ENCODE peak calls at places on chromosome 18, in four cellular contexts. W is endodermal cell; B is lower lobe of right lung; Y is CD4-positive, CD25-positive, alpha-beta regulatory T cell. X is an unnamed sample.

GRCh38 chr18:3793545-3793944 is 343.6 kb downstream of the TGIF1 start:
- DNase-seq in W (no peak), B (no peak), Y (no peak), X (no peak)

GRCh38 chr18:3649559-3650426 is 199.8 kb downstream of the TGIF1 start:
- DNase-seq in W (peak; percentile 35), B (no peak), Y (no peak), X (no peak)

GRCh38 chr18:54762386-54762785 is 65.9 kb upstream of the RAB27B start:
- DNase-seq in W (no peak), B (no peak), Y (no peak), X (no peak)

GRCh38 chr18:28123401-28124030 is 53.4 kb downstream of the CDH2 start:
- DNase-seq in W (no peak), B (no peak), Y (no peak), X (no peak)

GRCh38 chr18:55338955-55339662 is 248.9 kb downstream of the TCF4 start:
- DNase-seq in W (no peak), B (no peak), Y (no peak), X (no peak)

GRCh38 chr18:27110319-27110718 is 74.8 kb downstream of the CHST9 start:
- DNase-seq in W (no peak), B (no peak), Y (no peak), X (no peak)

GRCh38 chr18:2417861-2418610 is 153.3 kb downstream of the METTL4 start:
- DNase-seq in W (no peak), B (no peak), Y (no peak), X (no peak)

GRCh38 chr18:3455938-3456685 is 6.1 kb downstream of the TGIF1 start:
- DNase-seq in W (no peak), B (no peak), Y (no peak), X (no peak)

GRCh38 chr18:50051288-50051687 is 143.7 kb downstream of the MYO5B start:
- DNase-seq in W (peak; percentile 65), B (no peak), Y (no peak), X (no peak)

GRCh38 chr18:55003695-55004094 is 44.4 kb upstream of the CCDC68 start:
- DNase-seq in W (no peak), B (no peak), Y (no peak), X (no peak)

GRCh38 chr18:74981476-74981875 is 227.5 kb downstream of the PTGR3 start:
- DNase-seq in W (no peak), B (no peak), Y (no peak), X (no peak)

GRCh38 chr18:79934311-79935097 is 16.9 kb downstream of the SLC66A2 start:
- DNase-seq in W (peak; percentile 58), B (peak; percentile 48), Y (no peak), X (peak; percentile 49)

GRCh38 chr18:24560511-24560981 is 100.1 kb downstream of the HRH4 start:
- DNase-seq in W (peak; percentile 80), B (no peak), Y (no peak), X (no peak)

GRCh38 chr18:78901923-78902794 is 77.5 kb upstream of the SALL3 start:
- DNase-seq in W (peak; percentile 29), B (no peak), Y (no peak), X (peak; percentile 27)

GRCh38 chr18:49742563-49743295 is 70.6 kb downstream of the ACAA2 start:
- DNase-seq in W (no peak), B (no peak), Y (no peak), X (no peak)

GRCh38 chr18:46536215-46536874 is 120.7 kb downstream of the LOXHD1 start:
- DNase-seq in W (peak; percentile 70), B (no peak), Y (no peak), X (no peak)

GRCh38 chr18:53819671-53820070 is 404.8 kb downstream of the MBD2 start:
- DNase-seq in W (no peak), B (peak; percentile 60), Y (no peak), X (peak; percentile 65)

GRCh38 chr18:24232814-24233213 is 94.0 kb downstream of the CABYR start:
- DNase-seq in W (no peak), B (no peak), Y (no peak), X (no peak)

GRCh38 chr18:79805926-79806487 is 8.3 kb downstream of the KCNG2 start:
- DNase-seq in W (no peak), B (no peak), Y (no peak), X (peak; percentile 47)

GRCh38 chr18:49697757-49698595 is 115.4 kb downstream of the ACAA2 start:
- DNase-seq in W (peak; percentile 86), B (peak; percentile 49), Y (no peak), X (no peak)

GRCh38 chr18:45856526-45856925 is 31.1 kb downstream of the SIGLEC15 start:
- DNase-seq in W (no peak), B (no peak), Y (no peak), X (no peak)

GRCh38 chr18:34787931-34788532 is 77.9 kb downstream of the DTNA start:
- DNase-seq in W (no peak), B (no peak), Y (peak; percentile 67), X (no peak)

GRCh38 chr18:57004366-57005121 is 142.3 kb upstream of the BOD1L2 start:
- DNase-seq in W (no peak), B (no peak), Y (peak; percentile 80), X (no peak)

GRCh38 chr18:76499596-76500340 is 4.7 kb upstream of the ZNF516 start:
- DNase-seq in W (no peak), B (no peak), Y (no peak), X (no peak)

GRCh38 chr18:62981566-62981965 is 266.2 kb downstream of the PHLPP1 start:
- DNase-seq in W (no peak), B (no peak), Y (no peak), X (no peak)

GRCh38 chr18:159933-160332 is 1.6 kb downstream of the USP14 start:
- DNase-seq in W (no peak), B (no peak), Y (no peak), X (no peak)

DNA sequence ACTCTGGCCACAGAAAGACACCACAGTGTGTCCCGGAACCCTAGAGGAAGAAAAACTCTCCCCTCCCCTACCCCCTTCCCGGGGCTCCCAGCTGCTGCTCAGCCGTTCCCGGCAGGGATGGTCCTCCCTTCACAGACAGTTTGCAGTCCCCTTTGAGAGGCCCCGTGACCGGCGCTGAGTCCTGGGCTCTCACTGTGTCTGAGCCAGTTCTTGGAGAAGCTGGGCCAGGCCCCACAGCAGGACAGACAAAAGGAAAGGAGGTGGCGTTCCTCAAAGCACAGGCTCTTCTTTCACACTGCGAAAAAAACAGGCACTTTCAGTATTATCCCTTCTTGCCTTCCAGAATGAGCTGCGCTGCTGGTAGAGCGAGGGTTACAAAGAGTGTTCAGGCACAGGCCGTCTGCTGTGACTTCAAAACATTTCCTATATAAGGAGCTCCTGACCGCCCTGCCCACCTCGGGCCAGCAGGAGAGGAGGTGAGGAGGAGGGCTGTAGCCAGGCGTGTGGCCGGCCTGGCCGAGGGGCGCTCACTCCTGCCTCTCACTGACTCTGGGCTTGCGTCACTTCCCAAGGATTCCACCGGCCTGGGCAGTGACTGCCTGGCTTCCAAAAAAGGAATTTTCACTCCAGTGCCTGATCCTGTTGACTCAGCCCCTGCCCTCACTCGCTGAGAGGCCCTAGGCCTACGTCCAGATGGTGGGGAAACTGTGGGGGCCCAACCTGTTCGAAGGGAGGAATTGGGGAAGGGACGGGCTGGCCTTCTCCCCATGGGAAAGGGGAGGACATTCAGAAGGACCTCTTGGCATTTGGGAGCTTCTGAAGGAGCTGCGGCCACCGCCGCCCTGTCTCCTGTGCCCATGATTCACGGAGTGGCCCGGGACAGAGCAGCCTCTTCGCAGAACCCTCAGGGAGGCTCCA is 24.9 kb downstream of the CIDEA start:
- DNase-seq in W (peak; percentile 94), B (peak; percentile 74), Y (no peak), X (peak; percentile 80)
- H3K27ac ChIP-seq in W (peak overlapping the region; percentile 92), B (peak overlapping the region; percentile 82), Y (no peak overlapping the region), X (peak overlapping the region; percentile 90)

GRCh38 chr18:9629709-9630108 is 15.3 kb upstream of the PPP4R1 start:
- DNase-seq in W (no peak), B (no peak), Y (no peak), X (no peak)
- H3K27ac ChIP-seq in W (no peak overlapping the region), B (no peak overlapping the region), Y (no peak overlapping the region), X (no peak overlapping the region)

GRCh38 chr18:36676629-36677028 is 152.2 kb downstream of the TPGS2 start:
- DNase-seq in W (no peak), B (no peak), Y (no peak), X (no peak)

GRCh38 chr18:36668349-36668748 is 160.5 kb downstream of the TPGS2 start:
- DNase-seq in W (no peak), B (no peak), Y (no peak), X (no peak)

GRCh38 chr18:36675076-36675475 is 153.7 kb downstream of the TPGS2 start:
- DNase-seq in W (no peak), B (no peak), Y (no peak), X (no peak)

GRCh38 chr18:36673452-36673851 is 155.3 kb downstream of the TPGS2 start:
- DNase-seq in W (no peak), B (no peak), Y (no peak), X (no peak)

DNA sequence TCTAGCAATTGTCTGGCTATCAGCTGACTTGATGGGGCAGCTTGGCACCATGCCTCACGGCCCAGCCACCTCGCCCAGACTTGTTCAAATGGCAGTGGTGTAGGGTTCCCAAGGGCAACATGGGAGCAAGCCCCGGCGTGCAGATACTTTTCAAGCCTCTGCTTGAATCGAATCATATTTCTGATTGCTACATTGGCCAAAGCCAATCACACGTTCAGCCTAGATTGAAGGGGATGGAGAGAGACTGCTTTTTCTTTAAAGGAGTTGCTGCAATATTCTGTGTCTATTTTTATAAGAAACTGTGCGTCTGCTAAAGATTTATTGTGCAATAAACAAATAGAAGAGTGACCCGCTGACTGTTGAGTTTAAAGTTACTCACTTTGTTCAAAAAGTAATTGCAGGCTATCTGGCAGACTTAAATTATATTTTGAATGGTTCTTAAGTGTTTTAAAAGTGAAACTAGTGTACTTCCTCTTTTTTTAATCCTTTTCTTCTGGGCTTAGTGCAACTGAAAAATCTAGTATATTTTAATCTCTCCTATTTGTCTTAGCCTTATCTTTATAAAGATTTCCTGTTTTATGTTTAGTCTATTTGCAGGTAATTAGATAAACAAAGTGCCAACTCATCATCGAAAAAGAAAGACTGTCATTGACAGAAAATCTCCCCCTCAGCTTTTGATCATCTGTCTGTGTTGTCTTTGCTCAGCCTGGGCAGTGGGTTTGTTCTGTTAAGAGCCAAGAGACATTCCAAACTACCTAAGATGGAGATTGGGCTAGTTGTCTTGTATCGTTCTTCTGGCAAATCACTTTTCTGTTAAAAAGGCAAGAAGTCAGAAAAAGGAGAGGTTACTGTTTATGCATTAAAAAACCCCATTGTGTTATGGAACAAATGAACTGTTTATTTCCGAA is 156.1 kb downstream of the TPGS2 start:
- DNase-seq in W (no peak), B (peak; percentile 61), Y (no peak), X (peak; percentile 67)
- H3K27ac ChIP-seq in W (no peak overlapping the region), B (peak overlapping the region; percentile 20), Y (no peak overlapping the region), X (peak overlapping the region; percentile 58)

DNA sequence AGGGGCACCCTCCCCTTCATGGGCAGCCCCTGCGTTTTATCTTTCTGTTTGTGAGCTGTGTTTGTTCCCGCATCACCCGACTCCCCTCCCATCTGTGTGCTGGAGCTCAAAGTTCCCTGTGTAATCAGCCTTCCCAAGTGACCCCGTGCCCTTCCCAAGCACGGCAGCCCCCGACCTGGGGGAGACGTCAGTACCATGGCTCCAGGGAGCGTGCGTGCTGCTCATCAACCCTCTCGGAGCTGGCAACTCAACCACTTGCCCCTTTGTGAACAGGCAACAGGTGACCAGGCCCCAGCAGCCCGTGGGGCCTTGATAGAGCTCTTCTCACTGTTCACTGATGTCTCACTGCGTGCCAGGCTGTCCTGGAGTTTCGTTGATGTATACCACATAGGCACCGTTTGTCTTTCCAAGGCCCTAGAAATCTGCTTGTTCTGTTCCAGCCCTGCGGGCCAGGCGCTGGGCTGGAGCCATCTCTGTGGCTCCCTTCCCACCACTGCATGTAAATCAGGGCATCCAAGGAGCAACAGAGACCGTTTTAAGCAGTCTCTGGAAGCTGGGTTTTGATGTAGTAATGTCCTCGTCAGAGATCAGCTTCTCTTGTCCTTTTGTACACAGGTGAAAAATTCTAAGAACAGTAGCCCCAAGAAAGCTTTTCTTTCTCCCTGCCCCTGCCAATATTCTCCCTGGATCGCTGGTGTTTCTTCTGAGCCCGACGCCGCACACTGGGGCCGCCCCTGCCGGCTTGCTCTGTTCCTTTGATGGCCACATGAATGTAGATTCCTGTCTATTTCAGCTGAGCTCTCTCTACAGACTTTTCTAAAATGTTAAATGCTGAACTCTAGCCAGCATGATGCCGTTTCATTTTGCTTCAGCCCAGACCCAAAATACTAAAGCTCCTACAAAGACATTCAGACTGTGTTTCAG is 107.0 kb upstream of the PTPRM start:
- DNase-seq in W (no peak), B (no peak), Y (no peak), X (no peak)
- H3K27ac ChIP-seq in W (no peak overlapping the region), B (no peak overlapping the region), Y (no peak overlapping the region), X (peak overlapping the region; percentile 17)

X was measured in upper lobe of right lung.